ENCODE peak calls at places on chromosome 3, in four cellular contexts. L is mesenchymal stem cell, I is H1, F is neuronal stem cell. V is an unnamed sample.
A peak's percentile ranks its signal among the peaks of the same experiment; 100 is the strongest.

GRCh38 chr3:42499478-42499871 is 3.0 kb upstream of the VIPR1 start:
- DNase-seq in L (no peak), I (no peak), F (no peak), V (no peak)

GRCh38 chr3:98791341-98792325 is 28.5 kb downstream of the ST3GAL6 start:
- DNase-seq in L (no peak), I (no peak), F (no peak), V (no peak)

GRCh38 chr3:138210528-138210927 is 23.4 kb downstream of the ARMC8 start:
- DNase-seq in L (no peak), I (no peak), F (peak; percentile 5), V (no peak)

GRCh38 chr3:113531826-113532697 is at the start of gene SIDT1:
- DNase-seq in L (peak; percentile 34), I (no peak), F (peak; percentile 21), V (no peak)

GRCh38 chr3:124767259-124767658 is 37.0 kb downstream of the UMPS start:
- DNase-seq in L (no peak), I (no peak), F (no peak), V (no peak)

GRCh38 chr3:31462050-31462569 is 70.6 kb upstream of the STT3B start:
- DNase-seq in L (no peak), I (no peak), F (no peak), V (no peak)

GRCh38 chr3:157201648-157202278 is 41.8 kb upstream of the CCNL1 start:
- DNase-seq in L (peak; percentile 59), I (no peak), F (no peak), V (no peak)

GRCh38 chr3:184907941-184908649 is 96.1 kb downstream of the VPS8 start:
- DNase-seq in L (no peak), I (no peak), F (no peak), V (no peak)

GRCh38 chr3:196486263-196486662 is 17.3 kb downstream of the RNF168 start:
- DNase-seq in L (peak; percentile 8), I (no peak), F (no peak), V (no peak)

GRCh38 chr3:148006508-148006907 is 597.3 kb downstream of the ZIC1 start:
- DNase-seq in L (peak; percentile 35), I (no peak), F (no peak), V (no peak)

GRCh38 chr3:29511701-29512100 is 230.8 kb downstream of the RBMS3 start:
- DNase-seq in L (no peak), I (no peak), F (no peak), V (no peak)

GRCh38 chr3:57080171-57080570 is 19.7 kb downstream of the SPATA12 start:
- DNase-seq in L (no peak), I (no peak), F (no peak), V (no peak)

GRCh38 chr3:30640856-30641255 is 34.5 kb downstream of the TGFBR2 start:
- DNase-seq in L (no peak), I (no peak), F (no peak), V (no peak)

GRCh38 chr3:69660631-69661030 is 78.6 kb upstream of the MITF start:
- DNase-seq in L (no peak), I (no peak), F (no peak), V (no peak)

GRCh38 chr3:120284702-120285507 is at the start of gene GPR156:
- DNase-seq in L (peak; percentile 8), I (no peak), F (no peak), V (no peak)

GRCh38 chr3:38730281-38730680 is 80.8 kb upstream of the SCN5A start:
- DNase-seq in L (peak; percentile 42), I (no peak), F (no peak), V (no peak)

GRCh38 chr3:56133423-56133822 is 334.8 kb downstream of the ERC2 start:
- DNase-seq in L (peak; percentile 51), I (no peak), F (no peak), V (no peak)

GRCh38 chr3:81743096-81744025 is 18.1 kb downstream of the GBE1 start:
- DNase-seq in L (peak; percentile 96), I (no peak), F (no peak), V (peak; percentile 93)

GRCh38 chr3:123766195-123767019 is 117.7 kb downstream of the MYLK start:
- DNase-seq in L (no peak), I (no peak), F (no peak), V (no peak)
- H2BK12ac ChIP-seq in L (no peak overlapping the region), I (peak overlapping the region; percentile 45), F (peak overlapping the region; percentile 67), V (no peak overlapping the region)

DNA sequence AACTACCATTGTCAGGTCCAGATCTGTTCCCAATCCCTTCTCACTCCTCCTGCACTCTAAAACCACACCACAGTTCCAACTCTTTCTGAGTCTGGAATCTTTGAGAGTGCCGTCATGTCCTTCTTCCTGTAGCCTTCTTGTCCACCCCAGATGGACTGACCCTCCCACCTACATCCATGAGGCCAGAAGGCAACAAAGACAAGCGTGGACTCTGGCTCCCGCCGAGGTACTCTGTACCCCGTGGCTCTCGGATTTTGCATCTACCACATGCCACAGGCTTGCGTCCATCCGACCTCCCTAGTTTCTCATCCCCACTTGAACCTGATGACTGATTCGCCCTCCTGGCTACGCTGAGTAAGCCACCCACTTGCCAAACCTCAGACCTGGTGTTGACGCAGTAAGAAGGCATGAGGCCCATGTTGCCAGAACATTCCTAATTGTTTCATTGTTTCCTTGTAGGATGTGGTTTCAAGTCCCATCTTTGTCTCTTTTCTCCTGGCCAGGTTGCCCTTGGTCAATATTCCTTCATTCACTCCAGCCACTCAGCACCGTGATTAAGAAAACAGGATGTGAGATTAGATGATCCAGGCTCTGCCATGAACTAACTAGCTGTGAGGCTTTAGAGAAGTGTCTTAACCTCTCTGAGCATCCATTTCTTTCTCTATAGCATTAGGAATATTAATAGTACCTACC is 1.1 kb upstream of the ZBTB38 start:
- DNase-seq in L (peak; percentile 99), I (no peak), F (no peak), V (peak; percentile 80)
- H3K4me3 ChIP-seq in L (no peak overlapping the region), I (no peak overlapping the region), F (no peak overlapping the region), V (no peak overlapping the region)

GRCh38 chr3:72996473-72997333 is at the start of gene PPP4R2:
- DNase-seq in L (peak; percentile 93), I (peak; percentile 57), F (peak; percentile 83), V (peak; percentile 97)
- H2BK12ac ChIP-seq in L (no peak within 1 kb of the TSS), I (peak within 1 kb of the TSS; percentile 88), F (no peak within 1 kb of the TSS), V (peak within 1 kb of the TSS; percentile 59)

GRCh38 chr3:86988235-86988634 is 2.7 kb downstream of the VGLL3 start:
- DNase-seq in L (peak; percentile 36), I (no peak), F (no peak), V (no peak)
- H3K4me3 ChIP-seq in L (peak overlapping the region; percentile 97), I (no peak overlapping the region), F (no peak overlapping the region), V (no peak overlapping the region)

GRCh38 chr3:197847866-197848401 is 56.9 kb downstream of the LRCH3 start:
- DNase-seq in L (peak; percentile 76), I (no peak), F (no peak), V (peak; percentile 2)
- H2BK12ac ChIP-seq in L (no peak overlapping the region), I (no peak overlapping the region), F (no peak overlapping the region), V (no peak overlapping the region)

GRCh38 chr3:58335432-58335947 is 2.8 kb downstream of the PXK start:
- DNase-seq in L (no peak), I (no peak), F (no peak), V (no peak)
- H3K4me3 ChIP-seq in L (peak overlapping the region; percentile 66), I (no peak overlapping the region), F (no peak overlapping the region), V (no peak overlapping the region)

DNA sequence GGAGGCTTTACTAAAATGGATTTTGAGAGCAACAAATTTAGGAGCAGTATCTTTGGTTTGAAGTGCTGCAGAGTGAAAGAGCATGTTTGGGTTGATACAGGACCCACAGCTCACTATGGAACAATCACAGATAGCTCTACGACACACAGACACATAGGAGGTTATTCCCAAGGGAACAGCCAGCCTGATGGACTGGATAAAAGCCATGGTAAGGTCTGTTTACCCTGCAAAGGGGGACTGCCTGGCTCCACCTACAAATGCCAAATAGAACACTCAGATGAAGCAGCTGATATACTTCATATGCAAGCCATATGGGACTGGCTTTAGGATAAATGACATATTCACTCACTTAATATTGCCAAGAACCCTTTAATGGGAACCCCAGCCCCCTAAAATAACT is 75.4 kb downstream of the CDC25A start:
- DNase-seq in L (no peak), I (no peak), F (no peak), V (no peak)
- H2BK12ac ChIP-seq in L (no peak overlapping the region), I (no peak overlapping the region), F (no peak overlapping the region), V (no peak overlapping the region)

DNA sequence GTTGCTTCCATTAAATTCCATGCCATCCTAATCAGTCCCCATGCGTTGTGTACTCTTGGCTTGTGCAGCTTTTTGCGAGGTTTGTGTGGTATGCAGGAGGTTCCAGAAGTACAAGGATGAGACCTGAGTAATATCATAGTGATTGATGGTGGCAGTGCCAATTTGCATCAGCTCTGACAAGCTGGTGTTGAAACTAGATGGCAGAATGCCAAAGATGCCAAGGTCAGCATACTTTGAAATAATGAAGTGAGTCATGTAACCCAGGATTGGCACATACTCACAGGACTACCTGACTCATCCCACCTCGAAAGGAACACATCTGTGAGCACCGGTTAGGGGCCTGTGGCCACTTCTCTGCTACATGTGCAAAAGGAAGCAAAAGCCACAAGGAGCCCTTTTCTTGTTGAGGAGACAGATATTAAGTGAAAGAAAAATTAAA is 14.3 kb downstream of the KAT2B start:
- DNase-seq in L (peak; percentile 82), I (no peak), F (no peak), V (peak; percentile 90)
- H3K4me3 ChIP-seq in L (no peak overlapping the region), I (no peak overlapping the region), F (no peak overlapping the region), V (no peak overlapping the region)

GRCh38 chr3:104916971-104917370 is 449.7 kb upstream of the ALCAM start:
- DNase-seq in L (peak; percentile 12), I (no peak), F (no peak), V (no peak)

GRCh38 chr3:104920512-104920911 is 446.2 kb upstream of the ALCAM start:
- DNase-seq in L (no peak), I (no peak), F (no peak), V (no peak)
- H2BK12ac ChIP-seq in L (no peak overlapping the region), I (no peak overlapping the region), F (no peak overlapping the region), V (no peak overlapping the region)

V was measured in trophoblast cell.